ENCODE peak calls at places on chromosome 13, in nine cellular contexts. T, S, I, N, K, R, G, L and F are unnamed samples.
A peak's percentile ranks its signal among the peaks of the same experiment; 100 is the strongest.

GRCh38 chr13:96011291-96011875 is 41.8 kb downstream of the UGGT2 start:
- DNase-seq in T (no peak), S (no peak), I (no peak), N (no peak), K (peak; percentile 53), R (no peak), G (peak; percentile 49), L (peak; percentile 4), F (no peak)

GRCh38 chr13:76009491-76009890 is 373.4 kb downstream of the LMO7 start:
- DNase-seq in T (no peak), S (no peak), I (no peak), N (no peak), K (peak; percentile 75), R (no peak), G (peak; percentile 64), L (no peak), F (no peak)

GRCh38 chr13:98664047-98664446 is 87.1 kb upstream of the STK24 start:
- DNase-seq in T (no peak), S (no peak), I (no peak), N (no peak), K (peak; percentile 85), R (no peak), G (peak; percentile 9), L (peak; percentile 21), F (peak; percentile 46)

GRCh38 chr13:20492641-20493040 is 33.0 kb downstream of the CRYL1 start:
- DNase-seq in T (no peak), S (no peak), I (no peak), N (peak; percentile 62), K (peak; percentile 65), R (no peak), G (peak; percentile 43), L (peak; percentile 22), F (peak; percentile 12)

GRCh38 chr13:30872685-30873443 is 33.2 kb upstream of the MEDAG start:
- DNase-seq in T (no peak), S (no peak), I (no peak), N (peak; percentile 88), K (peak; percentile 94), R (peak; percentile 68), G (peak; percentile 84), L (peak; percentile 91), F (no peak)

GRCh38 chr13:83880275-83881027 is 1.8 kb downstream of the SLITRK1 start:
- DNase-seq in T (peak; percentile 28), S (no peak), I (no peak), N (peak; percentile 28), K (no peak), R (no peak), G (no peak), L (no peak), F (no peak)

GRCh38 chr13:41985788-41986508 is 25.0 kb upstream of the VWA8 start:
- DNase-seq in T (no peak), S (no peak), I (no peak), N (no peak), K (peak; percentile 35), R (no peak), G (peak; percentile 46), L (no peak), F (no peak)

GRCh38 chr13:48567521-48568331 is 34.8 kb upstream of the RCBTB2 start:
- DNase-seq in T (no peak), S (no peak), I (no peak), N (no peak), K (no peak), R (no peak), G (peak; percentile 33), L (peak; percentile 51), F (no peak)

GRCh38 chr13:27336005-27336673 is 65.5 kb downstream of the RASL11A start:
- DNase-seq in T (no peak), S (no peak), I (no peak), N (no peak), K (peak; percentile 87), R (no peak), G (peak; percentile 28), L (peak; percentile 21), F (no peak)

GRCh38 chr13:96091164-96091931 is 1.4 kb downstream of the HS6ST3 start:
- DNase-seq in T (peak; percentile 41), S (no peak), I (no peak), N (peak; percentile 67), K (no peak), R (no peak), G (no peak), L (peak; percentile 7), F (no peak)

GRCh38 chr13:48545608-48546007 is 12.7 kb upstream of the RCBTB2 start:
- DNase-seq in T (no peak), S (no peak), I (no peak), N (no peak), K (no peak), R (no peak), G (no peak), L (no peak), F (no peak)

GRCh38 chr13:38849316-38849715 is 141.3 kb downstream of the STOML3 start:
- DNase-seq in T (no peak), S (no peak), I (no peak), N (no peak), K (no peak), R (no peak), G (no peak), L (no peak), F (no peak)

GRCh38 chr13:112726018-112726767 is 36.4 kb downstream of the ATP11A start:
- DNase-seq in T (no peak), S (no peak), I (no peak), N (no peak), K (no peak), R (no peak), G (no peak), L (no peak), F (no peak)

GRCh38 chr13:32314968-32315254 is 252 bp downstream of the ZAR1L start:
- DNase-seq in T (peak; percentile 24), S (peak; percentile 78), I (no peak), N (peak; percentile 85), K (peak; percentile 44), R (no peak), G (peak; percentile 63), L (peak; percentile 66), F (peak; percentile 77)

GRCh38 chr13:113602291-113602970 is 17.9 kb downstream of the TFDP1 start:
- DNase-seq in T (no peak), S (no peak), I (no peak), N (no peak), K (no peak), R (peak; percentile 16), G (no peak), L (no peak), F (no peak)

DNA sequence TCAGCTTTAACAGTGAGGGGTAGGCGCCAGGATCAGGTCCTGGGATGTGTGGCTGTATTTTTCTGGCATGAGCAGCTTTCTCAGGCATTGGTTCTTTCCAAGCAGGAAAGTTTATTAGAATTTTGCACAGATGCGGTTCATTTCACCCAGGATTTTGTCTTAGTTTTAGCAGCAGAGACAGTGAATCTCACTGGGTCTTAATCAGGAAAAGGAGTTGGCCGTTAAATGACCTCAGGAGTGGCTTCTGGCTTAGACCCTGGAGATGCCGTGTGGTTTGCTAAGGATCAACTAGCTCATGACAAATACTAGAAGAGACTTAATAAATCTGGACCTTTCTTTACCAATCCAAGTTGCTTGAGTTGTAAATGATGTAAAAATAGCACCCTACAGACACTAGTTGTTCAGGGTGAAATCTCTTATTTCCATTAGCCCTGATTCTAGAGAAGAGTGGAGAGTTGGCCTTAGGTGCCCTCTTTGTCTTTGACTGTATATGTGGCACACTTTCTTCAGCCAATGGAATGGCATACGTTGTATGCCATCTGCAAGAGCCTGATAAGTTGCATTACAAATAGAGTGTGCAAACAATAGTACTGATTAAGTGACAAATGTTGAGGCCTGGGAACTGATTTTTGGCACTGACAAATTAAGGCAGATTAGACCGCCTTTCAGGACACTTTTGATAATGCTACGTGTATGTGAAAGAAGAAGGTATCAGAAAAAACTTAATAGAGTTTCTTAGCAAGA is 34.0 kb downstream of the LRCH1 start:
- DNase-seq in T (no peak), S (no peak), I (no peak), N (no peak), K (no peak), R (no peak), G (no peak), L (no peak), F (no peak)
- H3K27ac ChIP-seq in T (no peak overlapping the region), S (no peak overlapping the region), I (no peak overlapping the region), N (no peak overlapping the region), K (no peak overlapping the region), R (no peak overlapping the region), G (no peak overlapping the region), L (no peak overlapping the region), F (no peak overlapping the region)

GRCh38 chr13:24167666-24168391 is 7.3 kb downstream of the SPATA13 start:
- DNase-seq in T (no peak), S (no peak), I (no peak), N (no peak), K (no peak), R (no peak), G (no peak), L (no peak), F (no peak)
- H3K4me1 ChIP-seq in T (peaks cover 98% of the 10 kb centered on the region), S (no peaks in the 10 kb centered on the region), I (peaks cover 10% of the 10 kb centered on the region), N (peaks cover 19% of the 10 kb centered on the region), K (peaks cover 15% of the 10 kb centered on the region), R (no peaks in the 10 kb centered on the region), G (peaks cover 8% of the 10 kb centered on the region), L (no peaks in the 10 kb centered on the region), F (no peaks in the 10 kb centered on the region)

DNA sequence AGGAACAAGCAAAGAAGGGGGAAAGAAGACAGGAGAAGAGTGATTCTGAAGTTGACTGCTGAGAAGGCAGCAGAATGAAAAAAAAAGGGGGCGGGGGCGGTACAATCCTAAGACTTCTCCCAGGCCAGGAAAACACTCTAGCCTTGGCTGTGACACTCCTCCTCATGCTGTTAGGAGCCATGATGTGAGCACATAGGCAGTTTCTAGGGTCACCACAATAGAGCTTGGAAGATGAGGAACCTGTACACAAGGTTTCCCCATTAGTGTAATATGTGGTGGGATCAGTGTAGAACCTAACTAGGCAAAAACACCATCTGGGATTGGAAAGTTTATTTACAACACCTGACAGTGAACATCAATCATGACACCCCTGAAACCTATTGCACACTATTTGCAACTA is 86.9 kb downstream of the FOXO1 start:
- DNase-seq in T (no peak), S (no peak), I (no peak), N (no peak), K (no peak), R (no peak), G (no peak), L (no peak), F (no peak)
- H3K27ac ChIP-seq in T (no peak overlapping the region), S (no peak overlapping the region), I (no peak overlapping the region), N (no peak overlapping the region), K (no peak overlapping the region), R (no peak overlapping the region), G (no peak overlapping the region), L (no peak overlapping the region), F (no peak overlapping the region)

DNA sequence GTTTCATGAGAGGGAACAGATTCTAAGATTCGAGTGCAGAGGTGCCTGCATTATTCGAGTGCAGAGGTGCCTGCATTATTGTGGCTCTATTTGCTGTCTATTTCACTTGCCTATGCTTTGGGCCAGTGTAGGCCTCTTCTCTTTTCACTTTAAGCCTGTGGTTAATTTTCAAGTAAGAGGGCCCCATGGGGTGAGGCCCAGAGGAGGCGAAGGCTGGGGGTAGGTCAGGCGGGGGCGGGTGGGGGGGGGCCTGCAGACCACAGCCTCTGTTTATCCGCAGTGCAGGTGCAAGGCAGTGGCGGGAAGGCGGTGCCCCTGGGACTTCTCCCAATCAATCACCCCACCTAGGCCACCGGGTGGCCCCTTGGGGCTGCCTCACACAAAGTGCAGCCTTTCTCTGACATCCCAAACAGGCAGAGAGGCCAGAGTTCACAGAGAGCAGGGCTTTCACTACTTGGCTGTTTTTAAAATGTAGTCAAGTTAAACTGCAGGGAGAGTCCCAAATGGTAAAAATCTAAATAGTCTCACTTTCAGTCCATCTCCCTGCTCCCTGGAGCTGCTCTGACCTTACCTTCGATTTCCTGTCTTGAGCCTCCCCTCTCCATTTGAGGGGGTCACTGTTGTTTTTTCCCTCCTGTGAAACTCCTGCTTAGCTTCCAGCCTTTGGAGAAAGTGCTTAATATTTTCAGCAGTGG is 249.1 kb downstream of the DLEU7 start:
- DNase-seq in T (no peak), S (no peak), I (no peak), N (peak; percentile 48), K (no peak), R (no peak), G (no peak), L (no peak), F (no peak)
- H3K4me1 ChIP-seq in T (peaks cover 8% of the 10 kb centered on the region), S (peaks cover 18% of the 10 kb centered on the region), I (no peaks in the 10 kb centered on the region), N (peaks cover 15% of the 10 kb centered on the region), K (peaks cover 4% of the 10 kb centered on the region), R (peaks cover 10% of the 10 kb centered on the region), G (peaks cover under 1% of the 10 kb centered on the region), L (peaks cover 4% of the 10 kb centered on the region), F (peaks cover 30% of the 10 kb centered on the region)